ENCODE peak calls at places on chromosome 18, in nine cellular contexts. One of them, this sample, is unnamed.

GRCh38 chr18:45877403-45877802 is 51.9 kb downstream of the SIGLEC15 start:
- DNase-seq in K562: no peak
- DNase-seq in fibroblast of lung: no peak
- DNase-seq in kidney: no peak
- DNase-seq in heart right ventricle: no peak
- DNase-seq in spleen: no peak
- DNase-seq in suprapubic skin: no peak
- DNase-seq in pancreas: no peak
- DNase-seq in HL-60: no peak
- DNase-seq in this sample: no peak

GRCh38 chr18:73987247-73987980 is 160.2 kb downstream of the FBXO15 start:
- DNase-seq in suprapubic skin: no peak
- DNase-seq in K562: no peak
- DNase-seq in kidney: no peak
- DNase-seq in spleen: no peak
- DNase-seq in heart right ventricle: no peak
- DNase-seq in pancreas: no peak
- DNase-seq in HL-60: no peak
- DNase-seq in fibroblast of lung: peak
- DNase-seq in this sample: no peak

GRCh38 chr18:26468931-26469340 is 79.4 kb downstream of the KCTD1 start:
- DNase-seq in suprapubic skin: no peak
- DNase-seq in heart right ventricle: no peak
- DNase-seq in fibroblast of lung: no peak
- DNase-seq in kidney: no peak
- DNase-seq in HL-60: no peak
- DNase-seq in pancreas: no peak
- DNase-seq in K562: peak
- DNase-seq in spleen: no peak
- DNase-seq in this sample: no peak

GRCh38 chr18:58578835-58579560 is 49.9 kb downstream of the ALPK2 start:
- DNase-seq in heart right ventricle: no peak
- DNase-seq in pancreas: no peak
- DNase-seq in fibroblast of lung: peak
- DNase-seq in suprapubic skin: no peak
- DNase-seq in kidney: no peak
- DNase-seq in spleen: no peak
- DNase-seq in HL-60: no peak
- DNase-seq in K562: no peak
- DNase-seq in this sample: no peak

GRCh38 chr18:58310517-58310916 is 266.5 kb downstream of the NEDD4L start:
- DNase-seq in K562: no peak
- DNase-seq in heart right ventricle: peak
- DNase-seq in suprapubic skin: no peak
- DNase-seq in fibroblast of lung: peak
- DNase-seq in kidney: peak
- DNase-seq in pancreas: peak
- DNase-seq in spleen: peak
- DNase-seq in HL-60: no peak
- DNase-seq in this sample: no peak

GRCh38 chr18:64175432-64175831 is 26.5 kb upstream of the LINC00305 start:
- DNase-seq in kidney: no peak
- DNase-seq in spleen: no peak
- DNase-seq in heart right ventricle: no peak
- DNase-seq in suprapubic skin: no peak
- DNase-seq in HL-60: no peak
- DNase-seq in fibroblast of lung: no peak
- DNase-seq in K562: no peak
- DNase-seq in pancreas: no peak
- DNase-seq in this sample: no peak

GRCh38 chr18:3604626-3605408 is 154.8 kb downstream of the TGIF1 start:
- DNase-seq in fibroblast of lung: peak
- DNase-seq in pancreas: no peak
- DNase-seq in kidney: no peak
- DNase-seq in spleen: peak
- DNase-seq in HL-60: peak
- DNase-seq in heart right ventricle: no peak
- DNase-seq in suprapubic skin: no peak
- DNase-seq in K562: peak
- DNase-seq in this sample: peak

GRCh38 chr18:1522249-1522615 is 617.6 kb downstream of the ADCYAP1 start:
- DNase-seq in kidney: no peak
- DNase-seq in suprapubic skin: no peak
- DNase-seq in HL-60: no peak
- DNase-seq in spleen: no peak
- DNase-seq in K562: no peak
- DNase-seq in pancreas: no peak
- DNase-seq in fibroblast of lung: no peak
- DNase-seq in heart right ventricle: no peak
- DNase-seq in this sample: no peak

GRCh38 chr18:58788971-58789797 is 75.5 kb upstream of the ZNF532 start:
- DNase-seq in suprapubic skin: no peak
- DNase-seq in spleen: no peak
- DNase-seq in heart right ventricle: peak
- DNase-seq in kidney: peak
- DNase-seq in pancreas: no peak
- DNase-seq in fibroblast of lung: peak
- DNase-seq in HL-60: no peak
- DNase-seq in K562: no peak
- DNase-seq in this sample: peak

GRCh38 chr18:23226386-23226785 is 91.1 kb downstream of the CABLES1 start:
- DNase-seq in spleen: no peak
- DNase-seq in suprapubic skin: no peak
- DNase-seq in pancreas: no peak
- DNase-seq in HL-60: no peak
- DNase-seq in kidney: no peak
- DNase-seq in fibroblast of lung: peak
- DNase-seq in heart right ventricle: no peak
- DNase-seq in K562: no peak
- DNase-seq in this sample: no peak

GRCh38 chr18:63758616-63759015 is 16.6 kb upstream of the SERPINB7 start:
- DNase-seq in K562: no peak
- DNase-seq in suprapubic skin: no peak
- DNase-seq in heart right ventricle: no peak
- DNase-seq in spleen: no peak
- DNase-seq in HL-60: no peak
- DNase-seq in pancreas: no peak
- DNase-seq in kidney: no peak
- DNase-seq in fibroblast of lung: peak
- DNase-seq in this sample: peak

GRCh38 chr18:56351911-56352502 is 286.4 kb downstream of the TXNL1 start:
- DNase-seq in kidney: no peak
- DNase-seq in fibroblast of lung: no peak
- DNase-seq in suprapubic skin: no peak
- DNase-seq in heart right ventricle: no peak
- DNase-seq in HL-60: no peak
- DNase-seq in spleen: no peak
- DNase-seq in K562: no peak
- DNase-seq in pancreas: no peak
- DNase-seq in this sample: no peak

GRCh38 chr18:47883771-47884413 is 46.6 kb downstream of the SMAD2 start:
- DNase-seq in suprapubic skin: no peak
- DNase-seq in HL-60: no peak
- DNase-seq in kidney: no peak
- DNase-seq in spleen: no peak
- DNase-seq in heart right ventricle: peak
- DNase-seq in fibroblast of lung: peak
- DNase-seq in pancreas: no peak
- DNase-seq in K562: no peak
- DNase-seq in this sample: peak

GRCh38 chr18:41761329-41762028 is 193.6 kb upstream of the PIK3C3 start:
- DNase-seq in K562: no peak
- DNase-seq in heart right ventricle: no peak
- DNase-seq in HL-60: no peak
- DNase-seq in spleen: no peak
- DNase-seq in kidney: no peak
- DNase-seq in pancreas: no peak
- DNase-seq in fibroblast of lung: peak
- DNase-seq in suprapubic skin: no peak
- DNase-seq in this sample: peak

GRCh38 chr18:39591647-39592046 is 2026.0 kb upstream of the CELF4 start:
- DNase-seq in HL-60: no peak
- DNase-seq in kidney: no peak
- DNase-seq in pancreas: no peak
- DNase-seq in suprapubic skin: no peak
- DNase-seq in spleen: no peak
- DNase-seq in K562: no peak
- DNase-seq in heart right ventricle: no peak
- DNase-seq in fibroblast of lung: no peak
- DNase-seq in this sample: no peak

GRCh38 chr18:4573735-4574134 is 118.6 kb upstream of the DLGAP1 start:
- DNase-seq in fibroblast of lung: no peak
- DNase-seq in spleen: no peak
- DNase-seq in K562: no peak
- DNase-seq in suprapubic skin: no peak
- DNase-seq in heart right ventricle: no peak
- DNase-seq in HL-60: no peak
- DNase-seq in kidney: no peak
- DNase-seq in pancreas: no peak
- DNase-seq in this sample: no peak

GRCh38 chr18:59814872-59815271 is 84.9 kb upstream of the PMAIP1 start:
- DNase-seq in heart right ventricle: no peak
- DNase-seq in pancreas: no peak
- DNase-seq in HL-60: no peak
- DNase-seq in suprapubic skin: no peak
- DNase-seq in fibroblast of lung: peak
- DNase-seq in kidney: no peak
- DNase-seq in K562: no peak
- DNase-seq in spleen: no peak
- DNase-seq in this sample: no peak

GRCh38 chr18:36934884-36935283 is 106.0 kb downstream of the KIAA1328 start:
- DNase-seq in HL-60: no peak
- DNase-seq in heart right ventricle: no peak
- DNase-seq in kidney: no peak
- DNase-seq in spleen: no peak
- DNase-seq in fibroblast of lung: peak
- DNase-seq in K562: no peak
- DNase-seq in pancreas: no peak
- DNase-seq in suprapubic skin: no peak
- DNase-seq in this sample: peak

GRCh38 chr18:60020107-60020925 is 120.5 kb downstream of the PMAIP1 start:
- DNase-seq in K562: no peak
- DNase-seq in heart right ventricle: no peak
- DNase-seq in kidney: no peak
- DNase-seq in suprapubic skin: no peak
- DNase-seq in HL-60: no peak
- DNase-seq in fibroblast of lung: peak
- DNase-seq in pancreas: no peak
- DNase-seq in spleen: no peak
- DNase-seq in this sample: no peak

GRCh38 chr18:13621886-13622619 is 104.3 kb downstream of the FAM210A start:
- DNase-seq in HL-60: no peak
- DNase-seq in suprapubic skin: no peak
- DNase-seq in spleen: peak
- DNase-seq in heart right ventricle: no peak
- DNase-seq in K562: no peak
- DNase-seq in kidney: no peak
- DNase-seq in pancreas: no peak
- DNase-seq in fibroblast of lung: no peak
- DNase-seq in this sample: no peak
- TF ChIP-seq CTCF in HL-60: no peak
- TF ChIP-seq CTCF in suprapubic skin: no peak
- TF ChIP-seq CTCF in spleen: no peak
- TF ChIP-seq CTCF in heart right ventricle: no peak
- TF ChIP-seq CTCF in K562: no peak
- TF ChIP-seq CTCF in kidney: no peak
- TF ChIP-seq CTCF in pancreas: no peak
- TF ChIP-seq CTCF in fibroblast of lung: no peak
- TF ChIP-seq CTCF in this sample: no peak

DNA sequence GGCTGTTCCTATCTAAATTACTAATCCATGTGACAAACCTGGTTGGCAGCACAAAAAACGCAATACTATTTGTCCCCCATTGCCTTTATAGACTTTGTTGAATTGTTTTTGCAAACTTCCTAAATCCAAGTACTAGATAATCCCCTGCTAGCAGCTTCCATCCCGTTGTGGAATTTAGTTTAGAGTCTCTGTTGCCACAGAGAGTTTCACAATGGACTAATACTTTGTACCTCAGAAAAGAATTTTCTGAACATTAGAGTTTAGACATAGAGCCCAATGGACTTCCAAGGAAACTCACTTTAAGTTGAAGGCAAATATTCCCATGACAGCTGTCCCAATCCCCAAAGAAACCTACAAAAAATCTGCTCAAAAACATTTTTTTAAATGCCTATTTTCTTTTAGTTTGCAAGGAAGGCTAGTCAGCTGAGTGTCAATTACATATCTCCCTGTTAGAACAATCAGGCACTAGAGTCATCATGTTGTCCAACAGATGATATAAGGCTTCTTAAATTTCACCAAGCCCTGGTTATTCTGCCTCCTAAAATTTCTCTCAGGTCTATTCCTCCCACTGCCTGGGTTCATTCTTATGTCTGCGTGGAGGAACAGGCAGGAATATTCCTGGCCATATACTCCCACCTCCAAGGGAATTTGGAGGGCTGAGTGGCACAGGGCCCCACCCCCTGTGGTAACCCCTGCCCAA is 27.2 kb downstream of the RNF152 start:
- DNase-seq in fibroblast of lung: no peak
- DNase-seq in K562: no peak
- DNase-seq in spleen: no peak
- DNase-seq in suprapubic skin: no peak
- DNase-seq in kidney: no peak
- DNase-seq in heart right ventricle: no peak
- DNase-seq in HL-60: no peak
- DNase-seq in pancreas: no peak
- DNase-seq in this sample: no peak
- H3K4me3 ChIP-seq in fibroblast of lung: no peak
- H3K4me3 ChIP-seq in K562: no peak
- H3K4me3 ChIP-seq in spleen: no peak
- H3K4me3 ChIP-seq in suprapubic skin: no peak
- H3K4me3 ChIP-seq in kidney: no peak
- H3K4me3 ChIP-seq in heart right ventricle: no peak
- H3K4me3 ChIP-seq in HL-60: no peak
- H3K4me3 ChIP-seq in pancreas: no peak
- H3K4me3 ChIP-seq in this sample: no peak

DNA sequence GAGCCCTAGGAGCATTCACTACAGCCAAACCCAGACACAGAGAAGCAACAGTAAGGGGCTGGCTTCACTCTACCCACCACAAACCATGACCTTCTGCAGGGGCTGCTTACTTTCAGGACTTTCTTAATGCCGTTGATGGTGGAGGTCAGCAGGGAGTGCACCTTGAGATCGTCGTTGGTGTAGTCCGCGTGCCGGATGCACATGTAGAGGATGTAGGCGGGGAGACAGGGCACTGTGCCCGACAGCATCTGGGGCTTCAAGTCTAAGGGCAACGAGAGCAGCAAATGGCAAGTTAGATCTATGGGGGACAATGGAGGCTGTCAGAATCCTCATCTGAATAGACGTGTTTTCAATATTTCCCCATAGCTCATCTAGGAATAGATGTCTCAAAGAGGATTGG is 29.8 kb upstream of the ACAA2 start:
- DNase-seq in fibroblast of lung: no peak
- DNase-seq in HL-60: no peak
- DNase-seq in K562: no peak
- DNase-seq in pancreas: no peak
- DNase-seq in kidney: no peak
- DNase-seq in spleen: no peak
- DNase-seq in heart right ventricle: no peak
- DNase-seq in suprapubic skin: no peak
- DNase-seq in this sample: no peak
- TF ChIP-seq CTCF in fibroblast of lung: no peak
- TF ChIP-seq CTCF in HL-60: no peak
- TF ChIP-seq CTCF in K562: no peak
- TF ChIP-seq CTCF in pancreas: no peak
- TF ChIP-seq CTCF in kidney: no peak
- TF ChIP-seq CTCF in spleen: no peak
- TF ChIP-seq CTCF in heart right ventricle: no peak
- TF ChIP-seq CTCF in suprapubic skin: no peak
- TF ChIP-seq CTCF in this sample: no peak

GRCh38 chr18:52907522-52907921 is 567.5 kb downstream of the DCC start:
- DNase-seq in spleen: no peak
- DNase-seq in kidney: no peak
- DNase-seq in heart right ventricle: no peak
- DNase-seq in fibroblast of lung: no peak
- DNase-seq in K562: no peak
- DNase-seq in pancreas: no peak
- DNase-seq in suprapubic skin: no peak
- DNase-seq in HL-60: no peak
- DNase-seq in this sample: no peak
- H3K4me3 ChIP-seq in spleen: no peak
- H3K4me3 ChIP-seq in kidney: no peak
- H3K4me3 ChIP-seq in heart right ventricle: no peak
- H3K4me3 ChIP-seq in fibroblast of lung: no peak
- H3K4me3 ChIP-seq in K562: no peak
- H3K4me3 ChIP-seq in pancreas: no peak
- H3K4me3 ChIP-seq in suprapubic skin: peak
- H3K4me3 ChIP-seq in HL-60: no peak
- H3K4me3 ChIP-seq in this sample: no peak